ENCODE peak calls at places on chromosomes 2 and 18, in eight cellular contexts. A is ovary, F is tibial nerve, D is stomach, C is SK-N-SH, J is sigmoid colon, I is HepG2, O is GM12878. N is an unnamed sample.
A peak's percentile ranks its signal among the peaks of the same experiment; 100 is the strongest.

GRCh38 chr2:101899871-101900270 is 91.9 kb upstream of the IL1R2 start:
- DNase-seq in A (no peak), D (no peak), I (no peak), F (no peak), C (no peak), O (no peak), J (no peak), N (no peak)

GRCh38 chr2:180002198-180002597 is 4.9 kb downstream of the CWC22 start:
- DNase-seq in A (no peak), O (no peak), J (no peak), F (no peak), C (no peak), I (no peak), D (no peak), N (no peak)

GRCh38 chr2:60515751-60516226 is 37.7 kb downstream of the BCL11A start:
- DNase-seq in J (peak; percentile 53), O (peak; percentile 90), D (no peak), A (no peak), F (no peak), C (no peak), I (no peak), N (no peak)

GRCh38 chr18:8063733-8064132 is 496.6 kb downstream of the PTPRM start:
- DNase-seq in F (no peak), O (no peak), I (no peak), A (no peak), C (no peak), J (no peak), D (no peak), N (no peak)

GRCh38 chr18:23871410-23871809 is 143.1 kb upstream of the TTC39C start:
- DNase-seq in I (no peak), D (peak; percentile 36), J (no peak), F (no peak), C (peak; percentile 31), A (no peak), O (peak; percentile 21), N (peak; percentile 71)

GRCh38 chr2:18771212-18771611 is 181.8 kb upstream of the NT5C1B start:
- DNase-seq in F (no peak), O (no peak), J (no peak), D (no peak), A (no peak), I (peak; percentile 46), C (no peak), N (no peak)

GRCh38 chr2:209875270-209875669 is 103.6 kb downstream of the UNC80 start:
- DNase-seq in A (no peak), J (no peak), I (no peak), C (no peak), D (no peak), F (no peak), O (no peak), N (no peak)

GRCh38 chr18:64409511-64409910 is 260.6 kb upstream of the LINC00305 start:
- DNase-seq in I (no peak), F (no peak), D (no peak), J (no peak), O (no peak), A (no peak), C (no peak), N (no peak)

GRCh38 chr2:188291142-188291616 is 495 bp upstream of the GULP1 start:
- DNase-seq in I (no peak), C (peak; percentile 74), O (no peak), A (no peak), F (no peak), D (peak; percentile 61), J (no peak), N (peak; percentile 15)

GRCh38 chr2:121977326-121977725 is 221.9 kb downstream of the TSN start:
- DNase-seq in I (no peak), D (no peak), A (no peak), F (no peak), J (no peak), C (no peak), O (no peak), N (no peak)

GRCh38 chr2:221350621-221351020 is 221.5 kb downstream of the EPHA4 start:
- DNase-seq in A (peak; percentile 39), F (no peak), D (no peak), I (no peak), J (no peak), O (no peak), C (no peak), N (no peak)

GRCh38 chr18:58894937-58895336 is 30.3 kb downstream of the ZNF532 start:
- DNase-seq in O (no peak), I (no peak), D (no peak), F (no peak), A (no peak), C (no peak), J (no peak), N (no peak)

GRCh38 chr2:207110310-207110709 is 55.4 kb downstream of the KLF7 start:
- DNase-seq in J (no peak), F (no peak), O (no peak), C (no peak), I (no peak), A (no peak), D (no peak), N (no peak)

GRCh38 chr2:238120463-238121298 is 17.8 kb upstream of the KLHL30 start:
- DNase-seq in J (no peak), C (no peak), A (no peak), F (no peak), O (no peak), D (no peak), I (no peak), N (no peak)

GRCh38 chr2:167401309-167401708 is 513.0 kb downstream of the XIRP2 start:
- DNase-seq in J (no peak), D (no peak), C (no peak), O (no peak), I (no peak), F (no peak), A (no peak), N (no peak)

GRCh38 chr18:35756506-35757117 is 175.1 kb downstream of the GALNT1 start:
- DNase-seq in I (peak; percentile 45), F (no peak), C (peak; percentile 67), J (no peak), O (no peak), A (no peak), D (peak; percentile 40), N (peak; percentile 35)

GRCh38 chr2:219109468-219109867 is 48.7 kb upstream of the IHH start:
- DNase-seq in J (no peak), D (peak; percentile 66), I (no peak), O (no peak), C (no peak), F (no peak), A (no peak), N (peak; percentile 80)

GRCh38 chr2:235144291-235144690 is 192.5 kb downstream of the SH3BP4 start:
- DNase-seq in A (no peak), O (no peak), F (no peak), I (no peak), J (no peak), D (no peak), C (no peak), N (no peak)

GRCh38 chr2:105881286-105882136 is 136.8 kb downstream of the NCK2 start:
- DNase-seq in F (no peak), A (no peak), D (no peak), C (no peak), J (no peak), O (no peak), I (no peak), N (no peak)
- TF ChIP-seq EP300 in F (no peak), A (no peak), D (no peak), C (no peak), J (no peak), O (no peak), I (no peak), N (no peak)

DNA sequence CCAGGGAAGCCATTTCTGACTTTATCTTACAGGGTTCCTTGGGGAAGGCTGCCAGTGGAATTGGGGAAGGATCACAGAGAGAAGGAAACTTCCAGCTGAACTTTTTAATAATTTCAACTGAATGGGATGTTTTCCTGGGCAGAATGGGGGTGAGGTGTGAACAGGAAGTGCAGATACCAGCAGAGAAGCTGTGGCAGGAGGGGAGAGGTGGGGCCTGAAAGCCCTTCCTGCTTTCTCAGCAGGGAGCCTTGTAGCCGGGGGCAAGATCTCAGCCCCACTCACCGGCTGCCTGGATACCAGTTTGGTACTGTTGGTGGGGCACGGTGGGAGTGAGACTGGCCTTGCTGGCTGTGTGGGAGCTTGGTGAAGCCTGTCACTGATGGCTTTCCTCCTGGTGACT is 170.5 kb downstream of the ZBTB7C start:
- DNase-seq in O (no peak), F (no peak), A (no peak), J (no peak), I (no peak), C (no peak), D (no peak), N (no peak)
- TF ChIP-seq EP300 in O (no peak), F (no peak), A (no peak), J (no peak), I (no peak), C (no peak), D (no peak), N (no peak)

GRCh38 chr2:66573866-66574265 is 138.9 kb downstream of the MEIS1 start:
- DNase-seq in J (no peak), F (no peak), A (peak; percentile 28), I (no peak), D (no peak), C (no peak), O (no peak), N (no peak)

GRCh38 chr2:66577331-66578041 is 142.6 kb downstream of the MEIS1 start:
- DNase-seq in C (no peak), I (no peak), A (peak; percentile 61), O (no peak), F (no peak), D (no peak), J (peak; percentile 82), N (no peak)

GRCh38 chr2:66576381-66577330 is 141.7 kb downstream of the MEIS1 start:
- DNase-seq in D (no peak), C (no peak), F (no peak), A (peak; percentile 56), J (peak; percentile 86), I (peak; percentile 44), O (no peak), N (no peak)

GRCh38 chr2:66574701-66575624 is 140.0 kb downstream of the MEIS1 start:
- DNase-seq in J (peak; percentile 92), A (peak; percentile 83), I (peak; percentile 57), O (no peak), C (peak; percentile 91), D (no peak), F (no peak), N (peak; percentile 44)

DNA sequence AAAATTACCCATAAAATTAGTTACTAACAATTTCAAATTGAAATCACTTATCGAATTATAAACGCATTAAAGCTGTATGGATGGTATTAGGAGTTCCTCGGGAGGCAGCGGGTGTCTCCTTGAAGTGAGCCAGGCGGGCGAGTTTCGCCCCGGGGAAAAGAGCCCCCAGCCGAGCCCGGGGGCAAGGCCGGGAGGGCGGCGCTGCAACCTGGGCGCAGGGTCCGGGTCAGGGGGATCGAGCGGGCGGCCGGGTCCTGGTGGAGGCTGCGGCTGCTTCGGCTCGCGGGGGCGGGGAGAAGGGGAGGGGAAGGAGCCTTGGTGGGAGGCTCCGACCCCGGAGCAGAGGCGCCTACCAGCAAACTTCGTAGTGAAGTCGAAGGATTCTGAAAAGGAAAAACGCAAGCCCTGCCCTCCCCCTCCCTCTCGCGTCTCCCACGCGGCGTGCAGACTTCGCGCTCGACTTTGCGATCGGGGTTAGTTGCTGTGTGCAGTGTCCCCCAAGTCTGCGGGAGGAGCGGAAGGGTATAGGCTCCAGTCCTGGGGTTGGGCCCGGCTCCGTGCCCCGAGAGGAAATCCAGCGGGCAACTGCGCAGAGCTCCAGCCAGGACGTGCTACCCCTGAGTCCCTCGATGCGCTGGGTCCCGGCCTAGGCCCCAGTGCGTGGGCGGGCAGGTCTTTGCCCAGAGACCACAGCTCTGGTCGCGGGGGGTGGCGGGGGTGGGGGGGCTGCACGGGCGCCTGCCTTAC is 140.9 kb downstream of the MEIS1 start:
- DNase-seq in D (no peak), F (no peak), C (peak; percentile 69), I (no peak), J (peak; percentile 89), O (no peak), A (peak; percentile 71), N (no peak)
- TF ChIP-seq EP300 in D (no peak), F (no peak), C (no peak), I (no peak), J (no peak), O (no peak), A (no peak), N (no peak)

GRCh38 chr2:21422050-21422449 is 298.3 kb downstream of the TDRD15 start:
- DNase-seq in J (no peak), C (peak; percentile 45), F (no peak), O (no peak), A (no peak), I (peak; percentile 23), D (no peak), N (peak; percentile 16)
- TF ChIP-seq EP300 in J (no peak), C (no peak), F (no peak), O (no peak), A (no peak), I (no peak), D (no peak), N (no peak)